ENCODE peak calls at places on chromosomes 6 and 20, in ten cellular contexts. N, B, O, F, P, Y, E, H, C and R are unnamed samples.
A peak's percentile ranks its signal among the peaks of the same experiment; 100 is the strongest.

GRCh38 chr6:69813508-69813907 is 16.7 kb upstream of the LMBRD1 start:
- DNase-seq in Y (no peak), F (no peak), H (no peak), C (no peak), N (no peak), E (no peak), O (no peak), P (no peak), B (no peak), R (no peak)

GRCh38 chr6:166786704-166787293 is 159.7 kb upstream of the RPS6KA2 start:
- DNase-seq in H (peak; percentile 93), P (no peak), N (peak; percentile 83), O (peak; percentile 86), B (peak; percentile 89), F (peak; percentile 71), Y (no peak), E (no peak), C (no peak), R (peak; percentile 56)

GRCh38 chr6:5203571-5203970 is 57.2 kb downstream of the LYRM4 start:
- DNase-seq in E (no peak), O (no peak), Y (no peak), N (no peak), F (no peak), H (no peak), B (no peak), C (no peak), P (no peak), R (no peak)

GRCh38 chr6:30037182-30037788 is 23.8 kb upstream of the POLR1H start:
- DNase-seq in C (no peak), B (peak; percentile 57), F (peak; percentile 23), H (no peak), N (peak; percentile 49), O (peak; percentile 21), E (no peak), P (no peak), Y (no peak), R (peak; percentile 18)

GRCh38 chr6:134452901-134453300 is 135.0 kb upstream of the SGK1 start:
- DNase-seq in C (no peak), B (no peak), O (no peak), Y (no peak), P (no peak), F (no peak), E (no peak), N (peak; percentile 37), H (no peak), R (no peak)

GRCh38 chr20:18613553-18613952 is 25.7 kb downstream of the DTD1 start:
- DNase-seq in B (no peak), E (no peak), C (no peak), N (peak; percentile 24), H (no peak), O (no peak), F (no peak), P (no peak), Y (no peak), R (peak; percentile 24)

GRCh38 chr20:38098952-38099351 is 65.4 kb downstream of the RPRD1B start:
- DNase-seq in B (no peak), C (no peak), H (no peak), O (no peak), E (no peak), N (no peak), Y (no peak), F (no peak), P (no peak), R (peak; percentile 29)

GRCh38 chr6:87669051-87669450 is 33.0 kb downstream of the AKIRIN2 start:
- DNase-seq in Y (no peak), H (no peak), O (no peak), P (no peak), N (no peak), B (no peak), E (no peak), C (no peak), F (no peak), R (no peak)

GRCh38 chr6:63351995-63352586 is 32.3 kb upstream of the LGSN start:
- DNase-seq in E (no peak), H (peak; percentile 25), O (peak; percentile 33), N (peak; percentile 76), F (peak; percentile 43), C (no peak), Y (no peak), B (peak; percentile 44), P (no peak), R (no peak)

GRCh38 chr6:16398587-16398986 is 160.2 kb downstream of the GMPR start:
- DNase-seq in O (no peak), N (peak; percentile 57), P (no peak), Y (no peak), B (no peak), F (no peak), H (peak; percentile 74), C (no peak), E (no peak), R (peak; percentile 40)

GRCh38 chr6:1182722-1183521 is 129.0 kb upstream of the FOXQ1 start:
- DNase-seq in C (no peak), P (no peak), E (no peak), Y (no peak), N (peak; percentile 53), H (no peak), F (peak; percentile 14), O (no peak), B (no peak), R (no peak)

GRCh38 chr6:150435832-150436231 is 67.0 kb downstream of the IYD start:
- DNase-seq in B (no peak), E (no peak), Y (no peak), H (no peak), F (no peak), O (no peak), N (no peak), C (no peak), P (no peak), R (peak; percentile 29)

GRCh38 chr20:61925555-61926252 is 140.0 kb downstream of the TAF4 start:
- DNase-seq in E (no peak), N (peak; percentile 73), H (peak; percentile 99), P (peak; percentile 50), Y (peak; percentile 92), C (no peak), B (no peak), O (no peak), F (no peak), R (peak; percentile 79)

GRCh38 chr6:129133770-129134192 is 250.8 kb downstream of the LAMA2 start:
- DNase-seq in O (no peak), N (peak; percentile 58), B (no peak), H (peak; percentile 58), Y (no peak), C (no peak), F (no peak), P (no peak), E (peak; percentile 26), R (peak; percentile 43)

GRCh38 chr20:16098890-16099639 is 474.2 kb downstream of the KIF16B start:
- DNase-seq in P (no peak), C (no peak), F (no peak), B (no peak), E (no peak), O (no peak), Y (no peak), H (no peak), N (no peak), R (no peak)

GRCh38 chr6:2842139-2842552 is 483 bp upstream of the SERPINB1 start:
- DNase-seq in F (no peak), P (no peak), B (no peak), Y (no peak), O (no peak), H (no peak), N (no peak), C (no peak), E (no peak), R (no peak)
- H3K4me3 ChIP-seq in F (peak overlapping the region; percentile 63), P (peak overlapping the region; percentile 67), B (no peak overlapping the region), Y (no peak overlapping the region), O (no peak overlapping the region), H (peak overlapping the region; percentile 75), N (peak overlapping the region; percentile 73), C (peak overlapping the region; percentile 72), E (peak overlapping the region; percentile 38), R (peak overlapping the region; percentile 53)

GRCh38 chr20:49674383-49675352 is 39.0 kb downstream of the B4GALT5 start:
- DNase-seq in C (no peak), E (no peak), Y (no peak), N (peak; percentile 78), P (no peak), O (peak; percentile 79), H (peak; percentile 66), B (peak; percentile 31), F (peak; percentile 98), R (no peak)

GRCh38 chr20:49675368-49676151 is 38.1 kb downstream of the B4GALT5 start:
- DNase-seq in E (no peak), H (no peak), P (no peak), C (no peak), F (peak; percentile 90), B (no peak), O (peak; percentile 59), N (peak; percentile 57), Y (no peak), R (no peak)

GRCh38 chr20:49677777-49678758 is 35.6 kb downstream of the B4GALT5 start:
- DNase-seq in P (no peak), Y (no peak), H (no peak), O (no peak), N (no peak), E (no peak), C (no peak), B (no peak), F (peak; percentile 65), R (no peak)

GRCh38 chr20:49680475-49680874 is 33.2 kb downstream of the B4GALT5 start:
- DNase-seq in H (no peak), N (no peak), E (no peak), F (no peak), C (no peak), B (no peak), P (no peak), O (no peak), Y (no peak), R (no peak)

GRCh38 chr20:49676581-49677291 is 36.9 kb downstream of the B4GALT5 start:
- DNase-seq in N (peak; percentile 84), E (no peak), B (no peak), C (no peak), F (peak; percentile 80), P (no peak), H (no peak), Y (no peak), O (no peak), R (peak; percentile 34)
- H3K27ac ChIP-seq in N (peak overlapping the region; percentile 71), E (no peak overlapping the region), B (no peak overlapping the region), C (peak overlapping the region; percentile 19), F (peak overlapping the region; percentile 86), P (peak overlapping the region; percentile 79), H (peak overlapping the region; percentile 27), Y (peak overlapping the region; percentile 77), O (peak overlapping the region; percentile 95), R (no peak overlapping the region)

GRCh38 chr6:26323525-26324294 is 41.3 kb upstream of the BTN3A2 start:
- DNase-seq in H (no peak), Y (no peak), N (no peak), E (no peak), P (no peak), C (no peak), F (no peak), O (no peak), B (no peak), R (no peak)
- H3K4me3 ChIP-seq in H (no peak overlapping the region), Y (no peak overlapping the region), N (no peak overlapping the region), E (no peak overlapping the region), P (no peak overlapping the region), C (no peak overlapping the region), F (no peak overlapping the region), O (no peak overlapping the region), B (no peak overlapping the region), R (no peak overlapping the region)

DNA sequence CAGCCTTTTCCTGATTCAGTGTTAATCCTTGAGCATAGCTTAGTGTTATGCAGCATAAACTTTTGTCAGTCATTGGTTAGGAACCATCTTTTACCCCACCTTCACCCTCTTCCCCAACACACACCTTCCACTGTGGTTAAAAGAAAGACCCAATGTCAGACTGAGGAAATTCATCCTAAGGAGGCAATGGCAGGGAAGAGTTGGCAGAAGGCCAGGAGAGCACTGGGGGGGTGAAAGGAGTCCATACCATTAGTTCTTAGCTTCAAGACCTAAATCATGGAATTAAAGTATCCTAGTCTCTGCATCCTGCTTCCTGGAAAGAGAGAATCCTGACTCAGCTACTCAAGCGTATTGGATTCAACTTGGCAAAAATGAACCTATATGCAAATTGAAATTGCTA is 16.9 kb upstream of the TAB2 start:
- DNase-seq in B (no peak), P (no peak), Y (no peak), C (no peak), H (no peak), E (no peak), F (no peak), N (no peak), O (no peak), R (no peak)
- H3K27ac ChIP-seq in B (no peak overlapping the region), P (no peak overlapping the region), Y (no peak overlapping the region), C (no peak overlapping the region), H (no peak overlapping the region), E (no peak overlapping the region), F (no peak overlapping the region), N (no peak overlapping the region), O (no peak overlapping the region), R (no peak overlapping the region)